ENCODE peak calls at places on chromosomes 7 and 10, in four cellular contexts. B, Y, M and Q are unnamed samples.

GRCh38 chr10:133388265-133388972 is 5.5 kb upstream of the MTG1 start:
- DNase-seq in Y (no peak), M (no peak), B (no peak), Q (no peak)

GRCh38 chr10:132675031-132675740 is 110.8 kb downstream of the NKX6-2 start:
- DNase-seq in B (no peak), M (no peak), Y (no peak), Q (peak)

GRCh38 chr10:102714621-102715455 is at the start of gene SFXN2:
- DNase-seq in B (no peak), M (no peak), Y (no peak), Q (no peak)

GRCh38 chr7:8396294-8396693 is 37.1 kb upstream of the NXPH1 start:
- DNase-seq in M (no peak), Y (no peak), B (no peak), Q (no peak)

GRCh38 chr7:26182283-26182682 is 18.3 kb downstream of the HNRNPA2B1 start:
- DNase-seq in M (no peak), B (no peak), Y (peak), Q (no peak)

GRCh38 chr10:75477681-75478080 is 46.3 kb downstream of the LRMDA start:
- DNase-seq in B (no peak), M (no peak), Y (no peak), Q (no peak)

GRCh38 chr10:71931295-71931694 is 32.9 kb upstream of the CHST3 start:
- DNase-seq in B (no peak), Y (no peak), M (no peak), Q (no peak)

GRCh38 chr7:100693312-100694195 is 496 bp downstream of the GIGYF1 start:
- DNase-seq in B (no peak), Y (peak), M (no peak), Q (no peak)

GRCh38 chr7:112420236-112420945 is 29.9 kb upstream of the IFRD1 start:
- DNase-seq in Y (no peak), M (peak), B (no peak), Q (no peak)

GRCh38 chr10:42950606-42951485 is 126.0 kb upstream of the RET start:
- DNase-seq in B (no peak), Y (no peak), M (no peak), Q (peak)

GRCh38 chr7:93544686-93545085 is 29.8 kb downstream of the CALCR start:
- DNase-seq in Y (no peak), M (no peak), B (no peak), Q (no peak)

GRCh38 chr10:133079836-133080682 is 7.7 kb upstream of the ADGRA1 start:
- DNase-seq in B (no peak), Y (no peak), M (no peak), Q (no peak)

GRCh38 chr10:97882142-97883091 is 32.8 kb downstream of the GOLGA7B start:
- DNase-seq in M (peak), B (peak), Y (no peak), Q (peak)

GRCh38 chr7:143018931-143019330 is 8.0 kb downstream of the OR9A2 start:
- DNase-seq in Y (no peak), B (no peak), M (no peak), Q (no peak)

GRCh38 chr7:148997497-148997896 is 30.8 kb downstream of the PDIA4 start:
- DNase-seq in B (no peak), Y (no peak), M (no peak), Q (no peak)

GRCh38 chr7:118511146-118511545 is 286.6 kb downstream of the ANKRD7 start:
- DNase-seq in B (no peak), M (no peak), Y (no peak), Q (no peak)

GRCh38 chr10:109166935-109167334 is 756.4 kb downstream of the XPNPEP1 start:
- DNase-seq in B (no peak), Y (no peak), M (peak), Q (no peak)

GRCh38 chr7:47380325-47381131 is 201.4 kb downstream of the TNS3 start:
- DNase-seq in B (no peak), M (peak), Y (peak), Q (no peak)

GRCh38 chr10:50291261-50291850 is 40.0 kb upstream of the ASAH2 start:
- DNase-seq in B (no peak), M (peak), Y (no peak), Q (no peak)

GRCh38 chr7:25408861-25409260 is 180.6 kb upstream of the NPVF start:
- DNase-seq in M (no peak), Y (no peak), B (no peak), Q (no peak)

GRCh38 chr10:19054289-19054688 is 5.7 kb downstream of the MALRD1 start:
- DNase-seq in M (no peak), B (no peak), Y (no peak), Q (no peak)

GRCh38 chr7:150721970-150722373 is 5.6 kb downstream of the GIMAP1 start:
- DNase-seq in B (no peak), M (no peak), Y (no peak), Q (no peak)

GRCh38 chr10:19767876-19768275 is 48.4 kb upstream of the PLXDC2 start:
- DNase-seq in M (no peak), Y (no peak), B (no peak), Q (no peak)

GRCh38 chr7:150420242-150420641 is 30.2 kb upstream of the GIMAP8 start:
- DNase-seq in B (no peak), M (no peak), Y (no peak), Q (peak)

GRCh38 chr7:130912086-130912909 is 178.3 kb upstream of the KLF14 start:
- DNase-seq in Y (peak), M (peak), B (no peak), Q (peak)

GRCh38 chr7:12647364-12648219 is 39.8 kb upstream of the ARL4A start:
- DNase-seq in B (peak), Y (no peak), M (peak), Q (no peak)

GRCh38 chr10:79356104-79356503 is 8.8 kb downstream of the PPIF start:
- DNase-seq in B (no peak), M (no peak), Y (no peak), Q (no peak)

GRCh38 chr10:71268247-71268691 is 50.8 kb upstream of the SLC29A3 start:
- DNase-seq in B (no peak), M (peak), Y (no peak), Q (no peak)

GRCh38 chr10:3887885-3888476 is 103.0 kb upstream of the KLF6 start:
- DNase-seq in M (peak), Y (no peak), B (no peak), Q (no peak)

GRCh38 chr10:8058274-8059111 is 4.0 kb downstream of the GATA3 start:
- DNase-seq in B (no peak), Y (no peak), M (no peak), Q (no peak)

GRCh38 chr10:49739426-49739825 is 22.7 kb downstream of the OGDHL start:
- DNase-seq in Y (no peak), M (no peak), B (no peak), Q (peak)

GRCh38 chr10:77160679-77161078 is 476.9 kb downstream of the KCNMA1 start:
- DNase-seq in B (no peak), M (peak), Y (no peak), Q (no peak)
- H3K27ac ChIP-seq in B (no peak), M (peak), Y (no peak), Q (no peak)

DNA sequence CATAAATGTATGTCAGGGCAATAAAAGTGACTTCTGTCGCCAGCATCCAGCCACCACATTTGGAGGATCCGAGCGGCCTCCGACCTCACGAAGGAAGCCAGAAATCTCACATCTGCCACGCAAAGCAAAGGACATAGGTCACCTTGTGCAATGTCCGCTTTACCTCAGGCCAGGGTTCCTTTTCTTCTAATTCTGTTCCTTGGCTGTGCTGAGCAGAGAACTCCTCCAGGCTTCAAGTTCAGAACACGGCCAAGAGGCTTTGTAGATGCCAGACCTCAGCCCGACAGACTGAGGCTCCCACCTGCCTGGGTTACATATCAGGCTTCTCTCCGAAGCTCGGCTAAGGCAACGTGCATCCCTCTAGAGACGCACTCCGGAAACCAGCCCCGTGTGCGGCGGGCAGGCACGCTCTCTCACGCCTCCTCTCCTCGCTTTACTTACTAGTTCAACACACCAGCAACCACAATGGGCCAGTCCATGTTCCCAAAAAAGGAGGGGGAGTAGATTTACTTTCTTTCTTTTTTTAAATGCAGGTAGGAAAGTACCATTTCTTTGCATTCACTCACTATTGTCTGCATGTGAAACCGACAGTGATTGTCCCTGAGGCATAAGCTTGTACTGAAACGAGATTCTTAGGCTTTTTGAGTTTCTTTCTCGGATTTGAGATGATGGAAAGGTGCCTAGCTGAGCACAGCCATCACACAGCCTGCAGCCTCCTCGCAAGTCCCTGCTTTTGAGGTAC is 122.4 kb upstream of the AFAP1L2 start:
- DNase-seq in M (peak), B (peak), Y (peak), Q (peak)
- H3K4me3 ChIP-seq in M (no peak), B (peak), Y (peak), Q (peak)

DNA sequence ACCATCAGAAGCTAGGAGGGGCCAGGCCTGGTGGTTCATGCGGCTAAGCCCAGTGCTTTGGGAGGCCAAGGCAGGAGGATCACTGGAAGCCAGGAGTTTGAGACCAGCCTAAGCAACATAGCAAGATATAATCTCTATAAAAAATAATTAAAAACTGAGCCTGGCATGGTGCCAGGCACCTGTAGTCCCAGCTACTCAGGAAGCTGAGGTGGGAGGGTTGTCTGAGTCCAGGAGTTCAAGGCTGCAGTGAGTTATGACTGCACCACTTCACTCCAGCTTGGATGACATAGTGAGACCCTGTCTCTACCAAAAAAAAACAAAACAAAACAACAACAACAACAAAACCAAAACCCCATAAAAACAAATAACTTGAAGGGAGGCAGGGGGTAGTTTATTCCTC is 172.9 kb upstream of the FAM171A1 start:
- DNase-seq in B (no peak), Y (no peak), M (no peak), Q (no peak)
- H3K27ac ChIP-seq in B (no peak), Y (no peak), M (no peak), Q (no peak)

DNA sequence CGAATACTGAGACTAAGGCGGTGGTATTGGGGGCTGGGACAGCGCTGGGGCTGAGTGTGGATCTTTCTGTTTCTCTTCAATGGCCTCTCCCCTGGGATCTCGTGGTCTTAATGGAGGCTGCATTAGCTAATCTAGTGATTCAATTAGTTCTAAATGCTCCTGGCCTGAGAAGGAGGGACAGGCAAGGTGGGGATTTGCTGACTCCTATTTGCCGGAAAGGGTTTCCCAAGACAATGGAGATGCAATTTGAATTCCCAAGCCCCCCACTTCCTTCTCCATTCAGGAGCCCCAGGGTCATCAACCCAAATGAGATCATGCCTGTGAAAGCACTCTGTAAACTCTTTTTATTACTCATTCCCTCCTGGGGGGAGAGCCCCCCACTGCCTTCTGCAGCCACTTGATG is 111.7 kb upstream of the PLXNA4 start:
- DNase-seq in Y (no peak), B (no peak), M (no peak), Q (no peak)
- H3K4me3 ChIP-seq in Y (no peak), B (no peak), M (no peak), Q (no peak)

DNA sequence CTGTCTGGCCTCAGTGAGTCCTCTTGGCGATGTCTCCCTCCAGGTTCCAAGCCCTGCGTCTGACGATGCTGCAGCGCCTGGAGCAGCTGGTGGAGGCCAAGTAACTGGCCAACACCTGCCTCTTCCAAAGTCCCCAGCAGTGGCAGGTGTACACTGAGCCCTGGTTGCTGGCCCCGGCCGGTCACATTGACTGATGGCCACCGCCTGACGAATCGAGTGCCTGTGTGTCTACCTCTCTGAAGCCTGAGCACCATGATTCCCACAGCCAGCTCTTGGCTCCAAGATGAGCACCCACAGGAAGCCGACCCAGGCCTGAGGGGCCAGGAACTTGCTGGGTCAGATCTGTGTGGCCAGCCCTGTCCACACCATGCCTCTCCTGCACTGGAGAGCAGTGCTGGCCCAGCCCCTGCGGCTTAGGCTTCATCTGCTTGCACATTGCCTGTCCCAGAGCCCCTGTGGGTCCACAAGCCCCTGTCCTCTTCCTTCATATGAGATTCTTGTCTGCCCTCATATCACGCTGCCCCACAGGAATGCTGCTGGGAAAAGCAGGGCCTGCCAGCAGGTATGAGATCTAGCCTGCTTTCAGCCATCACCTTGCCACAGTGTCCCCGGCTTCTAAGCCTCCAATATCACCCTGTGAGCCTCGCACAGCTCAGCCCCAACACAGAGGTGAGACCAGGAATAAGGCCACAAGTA is 7.3 kb upstream of the ZNF22 start:
- DNase-seq in B (no peak), M (no peak), Y (peak), Q (peak)
- H3K27ac ChIP-seq in B (no peak), M (peak), Y (no peak), Q (peak)

GRCh38 chr7:3097734-3098133 is 54.1 kb upstream of the CARD11 start:
- DNase-seq in Y (no peak), B (no peak), M (no peak), Q (no peak)

GRCh38 chr7:3089493-3089892 is 45.8 kb upstream of the CARD11 start:
- DNase-seq in Y (no peak), M (peak), B (no peak), Q (no peak)

GRCh38 chr7:3091631-3092030 is 48.0 kb upstream of the CARD11 start:
- DNase-seq in Y (no peak), B (no peak), M (no peak), Q (no peak)

GRCh38 chr7:3092468-3092867 is 48.8 kb upstream of the CARD11 start:
- DNase-seq in B (no peak), M (peak), Y (no peak), Q (no peak)

GRCh38 chr7:3095046-3095445 is 51.4 kb upstream of the CARD11 start:
- DNase-seq in M (no peak), B (no peak), Y (no peak), Q (no peak)
- H3K4me3 ChIP-seq in M (no peak), B (no peak), Y (no peak), Q (no peak)

DNA sequence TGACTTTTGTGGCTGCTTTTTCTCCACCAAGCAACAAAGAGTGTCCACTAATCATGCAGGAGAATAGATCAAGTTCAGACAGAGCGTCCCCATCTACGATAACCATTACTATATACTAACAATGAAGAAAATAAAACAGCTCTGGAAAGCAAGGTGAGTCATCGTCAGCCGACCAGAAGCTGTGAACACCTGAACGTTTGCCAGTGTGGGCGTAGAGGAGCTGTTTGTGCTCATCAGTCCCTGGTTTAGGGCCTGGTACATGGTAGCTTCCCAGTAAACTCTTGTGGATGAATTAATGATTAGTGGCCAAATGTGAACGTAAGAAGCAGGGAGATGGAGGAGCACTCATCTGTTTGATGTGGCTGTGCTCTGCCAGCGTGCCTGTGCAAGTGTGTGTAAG is 180.7 kb downstream of the EVX1 start:
- DNase-seq in B (no peak), M (no peak), Y (no peak), Q (no peak)
- H3K27ac ChIP-seq in B (no peak), M (no peak), Y (no peak), Q (no peak)